ENCODE peak calls at places on chromosome 11, in seven cellular contexts. M is A549, D is kidney, W is tibial artery, L is pancreas, V is IMR-90, B is sigmoid colon. U is an unnamed sample.

GRCh38 chr11:12942157-12942556 is 67.0 kb upstream of the RASSF10 start:
- DNase-seq in V (no peak), B (no peak), L (no peak), W (no peak), M (no peak), D (no peak), U (no peak)

GRCh38 chr11:83033367-83033766 is 38.3 kb downstream of the RAB30 start:
- DNase-seq in M (no peak), B (no peak), L (no peak), D (no peak), W (no peak), V (no peak), U (no peak)

GRCh38 chr11:126474220-126474619 is 118.7 kb downstream of the ST3GAL4 start:
- DNase-seq in W (no peak), V (no peak), B (no peak), L (peak), M (no peak), D (no peak), U (no peak)

GRCh38 chr11:131491503-131491902 is 121.1 kb downstream of the NTM start:
- DNase-seq in D (no peak), W (no peak), M (no peak), B (no peak), V (peak), L (no peak), U (no peak)

GRCh38 chr11:31421840-31422239 is 52.2 kb downstream of the DNAJC24 start:
- DNase-seq in D (no peak), W (no peak), M (no peak), B (no peak), V (no peak), L (no peak), U (no peak)

GRCh38 chr11:8785998-8786397 is 103.4 kb downstream of the RPL27A start:
- DNase-seq in L (no peak), B (no peak), V (no peak), M (no peak), D (no peak), W (no peak), U (no peak)

GRCh38 chr11:36026315-36026968 is 82.6 kb downstream of the LDLRAD3 start:
- DNase-seq in B (no peak), M (no peak), W (no peak), V (no peak), D (no peak), L (no peak), U (no peak)

GRCh38 chr11:101188173-101188572 is 58.6 kb upstream of the PGR start:
- DNase-seq in L (no peak), V (no peak), M (no peak), D (no peak), W (no peak), B (no peak), U (no peak)

GRCh38 chr11:15935370-15935769 is 421.0 kb downstream of the SOX6 start:
- DNase-seq in B (no peak), V (no peak), W (no peak), D (no peak), L (no peak), M (no peak), U (no peak)

GRCh38 chr11:72045849-72046248 is 34.5 kb downstream of the NUMA1 start:
- DNase-seq in L (no peak), V (no peak), M (no peak), B (peak), D (peak), W (no peak), U (no peak)

DNA sequence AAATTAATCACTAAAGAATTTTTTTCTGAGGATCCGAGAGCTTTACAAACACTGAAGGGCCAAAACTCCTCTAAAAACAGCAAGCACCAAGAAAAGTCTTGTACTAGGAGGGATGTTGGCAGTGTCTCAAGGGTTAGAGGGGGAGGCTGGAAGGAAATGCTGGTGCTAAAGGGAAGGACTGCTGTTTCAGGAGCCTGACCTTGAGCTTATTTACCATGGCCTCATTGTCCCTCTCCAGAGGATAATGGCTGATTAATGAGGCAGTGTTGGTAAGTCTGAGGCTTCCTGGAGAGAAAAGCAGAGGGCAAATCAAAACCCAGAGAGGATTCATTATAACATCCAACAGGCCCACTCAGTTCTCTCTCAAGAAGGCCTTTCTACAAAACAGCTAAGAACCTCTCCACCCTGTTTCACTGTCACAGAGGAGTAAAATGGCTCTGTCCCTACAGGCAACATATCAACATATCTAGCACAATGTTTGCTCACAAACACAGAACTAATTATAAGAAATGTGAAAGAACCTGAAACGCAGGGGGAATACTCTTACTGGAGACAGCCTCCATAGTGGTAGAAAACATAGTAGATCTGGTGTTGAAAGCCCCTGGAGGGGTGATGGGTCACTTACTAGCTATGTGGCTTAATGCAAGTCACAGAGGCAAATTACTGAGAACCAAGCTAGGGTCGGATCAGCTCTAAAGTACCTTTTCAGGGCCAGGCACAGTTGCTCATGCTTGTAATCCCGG is 31.5 kb downstream of the NUMA1 start:
- DNase-seq in L (no peak), D (no peak), M (no peak), V (no peak), B (no peak), W (no peak), U (no peak)
- H3K27ac ChIP-seq in L (peak), D (peak), M (no peak), V (no peak), B (no peak), W (no peak), U (peak)

GRCh38 chr11:69086152-69086551 is 37.4 kb downstream of the TPCN2 start:
- DNase-seq in D (no peak), L (no peak), M (no peak), W (no peak), B (peak), V (no peak), U (no peak)
- TF ChIP-seq CTCF in D (no peak), L (no peak), M (no peak), W (no peak), B (peak), V (no peak), U (no peak)

DNA sequence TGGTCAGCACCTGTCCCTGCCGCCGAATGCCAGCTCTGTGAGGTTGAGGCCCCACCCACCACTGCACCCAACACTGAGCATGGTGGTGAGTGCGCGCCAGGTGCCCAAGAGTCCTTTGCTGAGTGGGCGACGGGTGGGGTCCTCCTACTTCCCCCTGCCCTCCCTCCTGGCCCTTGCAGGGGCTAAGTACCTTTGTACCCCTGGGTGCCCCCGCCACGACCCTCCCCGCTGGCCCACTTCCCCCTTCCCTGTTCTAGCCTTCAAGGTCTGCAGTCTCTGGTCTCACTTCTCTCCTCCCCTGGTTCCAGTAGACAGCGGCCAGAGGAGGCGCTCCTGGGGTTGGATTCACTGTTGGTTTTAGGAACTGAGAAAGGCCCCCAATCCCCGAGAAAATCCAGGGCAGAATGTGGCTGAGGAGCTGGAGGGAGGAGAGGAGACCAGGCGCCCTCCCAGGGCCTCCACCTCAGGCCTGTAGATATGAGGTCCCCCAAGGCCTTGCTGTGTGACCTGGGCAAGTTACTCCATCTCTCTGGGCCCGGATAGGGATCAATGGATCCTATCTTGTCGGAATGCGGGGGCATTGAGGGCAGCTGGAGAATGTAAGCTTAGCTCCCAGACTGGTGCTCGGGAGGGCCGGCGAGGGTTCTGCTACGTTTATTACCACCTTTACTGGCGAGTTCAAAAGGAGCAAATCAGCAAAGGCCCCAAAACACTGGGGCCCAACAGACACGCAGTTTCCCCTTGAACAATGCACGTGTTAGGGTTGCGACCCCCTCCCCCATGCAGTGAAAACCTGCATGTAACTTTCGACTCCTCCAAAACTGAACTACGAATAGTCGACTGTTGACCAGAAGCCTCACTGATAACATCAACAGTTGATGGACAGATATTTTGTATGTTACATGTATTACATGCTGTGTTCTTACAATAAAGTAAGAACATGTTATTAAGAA is 31.9 kb upstream of the SMIM38 start:
- DNase-seq in M (peak), B (no peak), L (peak), V (no peak), W (no peak), D (peak), U (no peak)
- H3K4me3 ChIP-seq in M (peak), B (no peak), L (no peak), V (no peak), W (no peak), D (no peak), U (peak)

GRCh38 chr11:19736831-19737230 is 24.2 kb downstream of the NAV2 start:
- DNase-seq in B (no peak), L (no peak), W (no peak), M (no peak), D (no peak), V (no peak), U (peak)

GRCh38 chr11:19739872-19740271 is 27.2 kb downstream of the NAV2 start:
- DNase-seq in M (peak), D (no peak), B (peak), V (peak), W (no peak), L (no peak), U (peak)

GRCh38 chr11:19738124-19738523 is 25.5 kb downstream of the NAV2 start:
- DNase-seq in D (no peak), V (no peak), L (no peak), B (no peak), W (no peak), M (no peak), U (peak)

GRCh38 chr11:19735512-19735911 is 22.9 kb downstream of the NAV2 start:
- DNase-seq in V (peak), W (no peak), L (no peak), M (no peak), D (no peak), B (no peak), U (no peak)

GRCh38 chr11:19737575-19737974 is 24.9 kb downstream of the NAV2 start:
- DNase-seq in L (no peak), D (no peak), M (no peak), V (no peak), B (no peak), W (no peak), U (peak)
- H3K27ac ChIP-seq in L (no peak), D (no peak), M (no peak), V (no peak), B (peak), W (peak), U (peak)

GRCh38 chr11:66267379-66268209 is 845 bp upstream of the RAB1B start:
- DNase-seq in D (peak), W (peak), L (peak), B (peak), M (peak), V (peak), U (peak)
- TF ChIP-seq CTCF in D (no peak), W (peak), L (no peak), B (no peak), M (no peak), V (peak), U (no peak)

GRCh38 chr11:118689503-118689851 is 10.0 kb upstream of the TREH start:
- DNase-seq in D (no peak), V (no peak), M (no peak), B (no peak), L (no peak), W (no peak), U (no peak)
- H3K4me3 ChIP-seq in D (no peak), V (no peak), M (peak), B (peak), L (peak), W (peak), U (peak)

GRCh38 chr11:128300785-128301184 is 286.6 kb downstream of the ETS1 start:
- DNase-seq in L (no peak), D (no peak), V (no peak), M (no peak), W (no peak), B (no peak), U (no peak)

GRCh38 chr11:128299132-128299726 is 288.1 kb downstream of the ETS1 start:
- DNase-seq in B (no peak), D (no peak), V (peak), W (peak), L (no peak), M (no peak), U (no peak)

GRCh38 chr11:128297111-128297651 is 290.2 kb downstream of the ETS1 start:
- DNase-seq in D (no peak), L (no peak), W (no peak), B (no peak), M (no peak), V (peak), U (no peak)

GRCh38 chr11:128298271-128298670 is 289.1 kb downstream of the ETS1 start:
- DNase-seq in D (no peak), L (no peak), B (no peak), M (no peak), V (no peak), W (no peak), U (no peak)

DNA sequence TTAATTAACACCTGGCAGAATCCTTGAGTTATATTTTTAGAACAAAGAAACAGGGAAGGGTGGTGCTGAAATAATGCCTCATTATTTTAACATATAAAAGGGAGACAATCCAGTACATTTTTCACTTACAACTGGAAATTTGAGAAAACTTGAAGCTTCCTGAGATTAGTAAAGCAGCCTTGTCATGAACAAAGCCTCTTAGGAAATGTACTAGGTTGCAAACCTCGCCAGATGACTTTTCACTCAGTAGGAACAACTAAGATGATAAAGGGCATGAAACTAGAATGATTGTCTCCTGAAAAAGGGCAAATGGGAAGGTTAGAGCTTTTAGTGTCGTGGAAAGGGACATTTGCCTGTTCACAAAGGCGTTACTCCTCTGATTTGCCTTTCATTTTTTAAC is 289.6 kb downstream of the ETS1 start:
- DNase-seq in V (no peak), W (no peak), B (no peak), L (no peak), D (no peak), M (no peak), U (no peak)
- H3K27ac ChIP-seq in V (no peak), W (no peak), B (no peak), L (no peak), D (no peak), M (no peak), U (no peak)